ENCODE peak calls at places on chromosomes 1 and 21, in seven cellular contexts. One of them, this sample, is unnamed.

GRCh38 chr1:67726224-67726623 is 41.2 kb downstream of the GADD45A start:
- DNase-seq in AG09309: no peak
- DNase-seq in stimulated activated naive CD4-positive, alpha-beta T cell: no peak
- DNase-seq in right cardiac atrium: no peak
- DNase-seq in head of caudate nucleus: no peak
- DNase-seq in activated T-helper 1 cell treated with anti-CD3 and anti-CD28 coated beads, Interleukin-2, amount 50 U/mL, for 16 hours: no peak
- DNase-seq in NCI-H345: no peak
- DNase-seq in this sample: no peak

GRCh38 chr1:151540982-151541377 is 871 bp downstream of the TUFT1 start:
- DNase-seq in AG09309: no peak
- DNase-seq in right cardiac atrium: no peak
- DNase-seq in activated T-helper 1 cell treated with anti-CD3 and anti-CD28 coated beads, Interleukin-2, amount 50 U/mL, for 16 hours: no peak
- DNase-seq in stimulated activated naive CD4-positive, alpha-beta T cell: no peak
- DNase-seq in NCI-H345: peak; percentile 51
- DNase-seq in head of caudate nucleus: no peak
- DNase-seq in this sample: no peak

GRCh38 chr1:10864776-10865175 is 68.3 kb upstream of the CASZ1 start:
- DNase-seq in AG09309: no peak
- DNase-seq in NCI-H345: no peak
- DNase-seq in head of caudate nucleus: no peak
- DNase-seq in right cardiac atrium: no peak
- DNase-seq in activated T-helper 1 cell treated with anti-CD3 and anti-CD28 coated beads, Interleukin-2, amount 50 U/mL, for 16 hours: no peak
- DNase-seq in stimulated activated naive CD4-positive, alpha-beta T cell: no peak
- DNase-seq in this sample: no peak

GRCh38 chr1:150464422-150464826 is 22.8 kb upstream of the TARS2 start:
- DNase-seq in stimulated activated naive CD4-positive, alpha-beta T cell: peak; percentile 68
- DNase-seq in NCI-H345: peak; percentile 81
- DNase-seq in head of caudate nucleus: peak; percentile 18
- DNase-seq in right cardiac atrium: peak; percentile 37
- DNase-seq in AG09309: no peak
- DNase-seq in activated T-helper 1 cell treated with anti-CD3 and anti-CD28 coated beads, Interleukin-2, amount 50 U/mL, for 16 hours: peak; percentile 47
- DNase-seq in this sample: peak; percentile 56

GRCh38 chr1:30698401-30698981 is 24.9 kb downstream of the MATN1 start:
- DNase-seq in head of caudate nucleus: no peak
- DNase-seq in AG09309: no peak
- DNase-seq in right cardiac atrium: no peak
- DNase-seq in activated T-helper 1 cell treated with anti-CD3 and anti-CD28 coated beads, Interleukin-2, amount 50 U/mL, for 16 hours: no peak
- DNase-seq in NCI-H345: no peak
- DNase-seq in stimulated activated naive CD4-positive, alpha-beta T cell: no peak
- DNase-seq in this sample: peak; percentile 26

GRCh38 chr1:3680488-3681230 is 28.3 kb downstream of the TP73 start:
- DNase-seq in NCI-H345: no peak
- DNase-seq in AG09309: no peak
- DNase-seq in activated T-helper 1 cell treated with anti-CD3 and anti-CD28 coated beads, Interleukin-2, amount 50 U/mL, for 16 hours: no peak
- DNase-seq in stimulated activated naive CD4-positive, alpha-beta T cell: no peak
- DNase-seq in head of caudate nucleus: no peak
- DNase-seq in right cardiac atrium: peak; percentile 6
- DNase-seq in this sample: no peak

GRCh38 chr1:212108187-212108586 is 72.6 kb downstream of the DTL start:
- DNase-seq in NCI-H345: no peak
- DNase-seq in stimulated activated naive CD4-positive, alpha-beta T cell: no peak
- DNase-seq in activated T-helper 1 cell treated with anti-CD3 and anti-CD28 coated beads, Interleukin-2, amount 50 U/mL, for 16 hours: no peak
- DNase-seq in AG09309: no peak
- DNase-seq in right cardiac atrium: no peak
- DNase-seq in head of caudate nucleus: no peak
- DNase-seq in this sample: no peak

GRCh38 chr1:16236091-16236494 is 890 bp downstream of the CPLANE2 start:
- DNase-seq in activated T-helper 1 cell treated with anti-CD3 and anti-CD28 coated beads, Interleukin-2, amount 50 U/mL, for 16 hours: peak; percentile 23
- DNase-seq in NCI-H345: peak; percentile 84
- DNase-seq in right cardiac atrium: peak; percentile 29
- DNase-seq in head of caudate nucleus: no peak
- DNase-seq in stimulated activated naive CD4-positive, alpha-beta T cell: peak; percentile 57
- DNase-seq in AG09309: no peak
- DNase-seq in this sample: no peak

GRCh38 chr1:79197421-79197820 is 190.9 kb upstream of the ADGRL4 start:
- DNase-seq in activated T-helper 1 cell treated with anti-CD3 and anti-CD28 coated beads, Interleukin-2, amount 50 U/mL, for 16 hours: no peak
- DNase-seq in stimulated activated naive CD4-positive, alpha-beta T cell: no peak
- DNase-seq in NCI-H345: no peak
- DNase-seq in right cardiac atrium: no peak
- DNase-seq in head of caudate nucleus: no peak
- DNase-seq in AG09309: no peak
- DNase-seq in this sample: no peak

GRCh38 chr1:200258447-200259375 is 151.1 kb downstream of the ZNF281 start:
- DNase-seq in stimulated activated naive CD4-positive, alpha-beta T cell: peak; percentile 3
- DNase-seq in head of caudate nucleus: no peak
- DNase-seq in NCI-H345: peak; percentile 34
- DNase-seq in AG09309: no peak
- DNase-seq in activated T-helper 1 cell treated with anti-CD3 and anti-CD28 coated beads, Interleukin-2, amount 50 U/mL, for 16 hours: no peak
- DNase-seq in right cardiac atrium: no peak
- DNase-seq in this sample: no peak

GRCh38 chr1:81823082-81823481 is 22.3 kb downstream of the ADGRL2 start:
- DNase-seq in NCI-H345: no peak
- DNase-seq in stimulated activated naive CD4-positive, alpha-beta T cell: no peak
- DNase-seq in activated T-helper 1 cell treated with anti-CD3 and anti-CD28 coated beads, Interleukin-2, amount 50 U/mL, for 16 hours: no peak
- DNase-seq in AG09309: no peak
- DNase-seq in right cardiac atrium: no peak
- DNase-seq in head of caudate nucleus: no peak
- DNase-seq in this sample: no peak

GRCh38 chr1:26862781-26863676 is at the start of gene SFN:
- DNase-seq in NCI-H345: peak; percentile 97
- DNase-seq in stimulated activated naive CD4-positive, alpha-beta T cell: no peak
- DNase-seq in head of caudate nucleus: no peak
- DNase-seq in right cardiac atrium: peak; percentile 36
- DNase-seq in AG09309: no peak
- DNase-seq in activated T-helper 1 cell treated with anti-CD3 and anti-CD28 coated beads, Interleukin-2, amount 50 U/mL, for 16 hours: peak; percentile 17
- DNase-seq in this sample: no peak

GRCh38 chr1:156126043-156126700 is 11.7 kb downstream of the LMNA start:
- DNase-seq in AG09309: peak; percentile 88
- DNase-seq in stimulated activated naive CD4-positive, alpha-beta T cell: no peak
- DNase-seq in right cardiac atrium: peak; percentile 97
- DNase-seq in activated T-helper 1 cell treated with anti-CD3 and anti-CD28 coated beads, Interleukin-2, amount 50 U/mL, for 16 hours: peak; percentile 50
- DNase-seq in head of caudate nucleus: no peak
- DNase-seq in NCI-H345: peak; percentile 44
- DNase-seq in this sample: peak; percentile 91

GRCh38 chr1:90434460-90434859 is 282.6 kb downstream of the BARHL2 start:
- DNase-seq in stimulated activated naive CD4-positive, alpha-beta T cell: no peak
- DNase-seq in NCI-H345: no peak
- DNase-seq in activated T-helper 1 cell treated with anti-CD3 and anti-CD28 coated beads, Interleukin-2, amount 50 U/mL, for 16 hours: no peak
- DNase-seq in AG09309: no peak
- DNase-seq in right cardiac atrium: no peak
- DNase-seq in head of caudate nucleus: no peak
- DNase-seq in this sample: no peak

GRCh38 chr1:52281518-52281917 is 84.5 kb downstream of the CC2D1B start:
- DNase-seq in activated T-helper 1 cell treated with anti-CD3 and anti-CD28 coated beads, Interleukin-2, amount 50 U/mL, for 16 hours: no peak
- DNase-seq in head of caudate nucleus: no peak
- DNase-seq in NCI-H345: no peak
- DNase-seq in stimulated activated naive CD4-positive, alpha-beta T cell: no peak
- DNase-seq in AG09309: no peak
- DNase-seq in right cardiac atrium: no peak
- DNase-seq in this sample: no peak

GRCh38 chr1:216824511-216824910 is 101.3 kb upstream of the ESRRG start:
- DNase-seq in activated T-helper 1 cell treated with anti-CD3 and anti-CD28 coated beads, Interleukin-2, amount 50 U/mL, for 16 hours: no peak
- DNase-seq in right cardiac atrium: no peak
- DNase-seq in head of caudate nucleus: no peak
- DNase-seq in AG09309: no peak
- DNase-seq in stimulated activated naive CD4-positive, alpha-beta T cell: no peak
- DNase-seq in NCI-H345: no peak
- DNase-seq in this sample: no peak

GRCh38 chr1:156885314-156885713 is 8.2 kb upstream of the PEAR1 start:
- DNase-seq in right cardiac atrium: no peak
- DNase-seq in head of caudate nucleus: no peak
- DNase-seq in stimulated activated naive CD4-positive, alpha-beta T cell: no peak
- DNase-seq in NCI-H345: no peak
- DNase-seq in AG09309: no peak
- DNase-seq in activated T-helper 1 cell treated with anti-CD3 and anti-CD28 coated beads, Interleukin-2, amount 50 U/mL, for 16 hours: no peak
- DNase-seq in this sample: no peak

GRCh38 chr1:175178056-175178455 is 14.5 kb downstream of the KIAA0040 start:
- DNase-seq in NCI-H345: no peak
- DNase-seq in stimulated activated naive CD4-positive, alpha-beta T cell: no peak
- DNase-seq in AG09309: no peak
- DNase-seq in right cardiac atrium: no peak
- DNase-seq in head of caudate nucleus: no peak
- DNase-seq in activated T-helper 1 cell treated with anti-CD3 and anti-CD28 coated beads, Interleukin-2, amount 50 U/mL, for 16 hours: no peak
- DNase-seq in this sample: no peak

GRCh38 chr1:63731117-63732043 is 42.4 kb upstream of the ROR1 start:
- DNase-seq in activated T-helper 1 cell treated with anti-CD3 and anti-CD28 coated beads, Interleukin-2, amount 50 U/mL, for 16 hours: no peak
- DNase-seq in head of caudate nucleus: no peak
- DNase-seq in right cardiac atrium: no peak
- DNase-seq in stimulated activated naive CD4-positive, alpha-beta T cell: no peak
- DNase-seq in NCI-H345: no peak
- DNase-seq in AG09309: peak; percentile 92
- DNase-seq in this sample: peak; percentile 31

GRCh38 chr1:41003127-41003639 is 18.3 kb downstream of the SLFNL1 start:
- DNase-seq in AG09309: no peak
- DNase-seq in activated T-helper 1 cell treated with anti-CD3 and anti-CD28 coated beads, Interleukin-2, amount 50 U/mL, for 16 hours: no peak
- DNase-seq in NCI-H345: no peak
- DNase-seq in stimulated activated naive CD4-positive, alpha-beta T cell: no peak
- DNase-seq in right cardiac atrium: no peak
- DNase-seq in head of caudate nucleus: no peak
- DNase-seq in this sample: no peak

GRCh38 chr1:78491311-78492071 is 717 bp downstream of the PTGFR start:
- DNase-seq in stimulated activated naive CD4-positive, alpha-beta T cell: no peak
- DNase-seq in activated T-helper 1 cell treated with anti-CD3 and anti-CD28 coated beads, Interleukin-2, amount 50 U/mL, for 16 hours: no peak
- DNase-seq in NCI-H345: peak; percentile 44
- DNase-seq in head of caudate nucleus: no peak
- DNase-seq in right cardiac atrium: peak; percentile 39
- DNase-seq in AG09309: no peak
- DNase-seq in this sample: peak; percentile 50

GRCh38 chr1:101128851-101129250 is 103.3 kb upstream of the DPH5 start:
- DNase-seq in AG09309: no peak
- DNase-seq in head of caudate nucleus: no peak
- DNase-seq in activated T-helper 1 cell treated with anti-CD3 and anti-CD28 coated beads, Interleukin-2, amount 50 U/mL, for 16 hours: no peak
- DNase-seq in stimulated activated naive CD4-positive, alpha-beta T cell: no peak
- DNase-seq in NCI-H345: no peak
- DNase-seq in right cardiac atrium: no peak
- DNase-seq in this sample: no peak

GRCh38 chr1:8563944-8564537 is 246.1 kb downstream of the SLC45A1 start:
- DNase-seq in right cardiac atrium: no peak
- DNase-seq in NCI-H345: no peak
- DNase-seq in activated T-helper 1 cell treated with anti-CD3 and anti-CD28 coated beads, Interleukin-2, amount 50 U/mL, for 16 hours: no peak
- DNase-seq in head of caudate nucleus: no peak
- DNase-seq in AG09309: no peak
- DNase-seq in stimulated activated naive CD4-positive, alpha-beta T cell: no peak
- DNase-seq in this sample: no peak

GRCh38 chr21:26637346-26637745 is 64.3 kb upstream of the CYYR1 start:
- DNase-seq in activated T-helper 1 cell treated with anti-CD3 and anti-CD28 coated beads, Interleukin-2, amount 50 U/mL, for 16 hours: no peak
- DNase-seq in AG09309: no peak
- DNase-seq in stimulated activated naive CD4-positive, alpha-beta T cell: no peak
- DNase-seq in NCI-H345: no peak
- DNase-seq in right cardiac atrium: no peak
- DNase-seq in head of caudate nucleus: no peak
- DNase-seq in this sample: no peak

GRCh38 chr1:8858888-8859706 is 19.4 kb downstream of the ENO1 start:
- DNase-seq in activated T-helper 1 cell treated with anti-CD3 and anti-CD28 coated beads, Interleukin-2, amount 50 U/mL, for 16 hours: no peak
- DNase-seq in AG09309: no peak
- DNase-seq in NCI-H345: peak; percentile 28
- DNase-seq in stimulated activated naive CD4-positive, alpha-beta T cell: peak; percentile 59
- DNase-seq in right cardiac atrium: no peak
- DNase-seq in head of caudate nucleus: no peak
- DNase-seq in this sample: no peak

GRCh38 chr21:38760762-38761155 is 45.0 kb upstream of the ETS2 start:
- DNase-seq in AG09309: no peak
- DNase-seq in stimulated activated naive CD4-positive, alpha-beta T cell: no peak
- DNase-seq in head of caudate nucleus: no peak
- DNase-seq in NCI-H345: no peak
- DNase-seq in right cardiac atrium: no peak
- DNase-seq in activated T-helper 1 cell treated with anti-CD3 and anti-CD28 coated beads, Interleukin-2, amount 50 U/mL, for 16 hours: no peak
- DNase-seq in this sample: no peak

GRCh38 chr1:20164694-20165202 is 21.1 kb upstream of the UBXN10 start:
- DNase-seq in right cardiac atrium: peak; percentile 66
- DNase-seq in activated T-helper 1 cell treated with anti-CD3 and anti-CD28 coated beads, Interleukin-2, amount 50 U/mL, for 16 hours: no peak
- DNase-seq in AG09309: no peak
- DNase-seq in head of caudate nucleus: no peak
- DNase-seq in stimulated activated naive CD4-positive, alpha-beta T cell: no peak
- DNase-seq in NCI-H345: no peak
- DNase-seq in this sample: peak; percentile 50

GRCh38 chr1:2144501-2145090 is 50.0 kb downstream of the FAAP20 start:
- DNase-seq in NCI-H345: no peak
- DNase-seq in right cardiac atrium: no peak
- DNase-seq in stimulated activated naive CD4-positive, alpha-beta T cell: no peak
- DNase-seq in activated T-helper 1 cell treated with anti-CD3 and anti-CD28 coated beads, Interleukin-2, amount 50 U/mL, for 16 hours: no peak
- DNase-seq in AG09309: no peak
- DNase-seq in head of caudate nucleus: peak; percentile 1
- DNase-seq in this sample: peak; percentile 6

GRCh38 chr1:201602413-201603265 is 63.7 kb downstream of the NAV1 start:
- DNase-seq in NCI-H345: no peak
- DNase-seq in AG09309: peak; percentile 75
- DNase-seq in head of caudate nucleus: peak; percentile 64
- DNase-seq in activated T-helper 1 cell treated with anti-CD3 and anti-CD28 coated beads, Interleukin-2, amount 50 U/mL, for 16 hours: no peak
- DNase-seq in stimulated activated naive CD4-positive, alpha-beta T cell: no peak
- DNase-seq in right cardiac atrium: peak; percentile 39
- DNase-seq in this sample: peak; percentile 65

GRCh38 chr21:31414601-31415000 is 70.5 kb upstream of the TIAM1 start:
- DNase-seq in AG09309: no peak
- DNase-seq in activated T-helper 1 cell treated with anti-CD3 and anti-CD28 coated beads, Interleukin-2, amount 50 U/mL, for 16 hours: no peak
- DNase-seq in NCI-H345: no peak
- DNase-seq in right cardiac atrium: no peak
- DNase-seq in stimulated activated naive CD4-positive, alpha-beta T cell: no peak
- DNase-seq in head of caudate nucleus: no peak
- DNase-seq in this sample: no peak

This sample was measured in heart left ventricle.